ENCODE peak calls at places on chromosomes 6 and 20, in nine cellular contexts. P, I, E, Z, H, C, V, R and A are unnamed samples. For H3K9me3, the result is how much of the 10 kb centered on the place peaks cover.

GRCh38 chr6:123808556-123808955 is 4.9 kb downstream of the NKAIN2 start:
- DNase-seq in Z (no peak), H (no peak), V (no peak), E (no peak), C (no peak), R (no peak), I (no peak), P (no peak), A (no peak)

GRCh38 chr6:120908767-120909166 is 425.5 kb downstream of the TBC1D32 start:
- DNase-seq in V (no peak), P (no peak), C (no peak), Z (no peak), H (no peak), I (no peak), E (no peak), R (no peak), A (no peak)

GRCh38 chr6:96301781-96302180 is 219.8 kb upstream of the UFL1 start:
- DNase-seq in I (no peak), V (peak), H (no peak), R (no peak), C (no peak), E (no peak), Z (no peak), P (no peak), A (no peak)

GRCh38 chr6:147131728-147132127 is 72.5 kb upstream of the STXBP5 start:
- DNase-seq in H (no peak), E (no peak), V (no peak), R (no peak), C (peak), I (no peak), Z (no peak), P (no peak), A (no peak)

GRCh38 chr6:122033564-122034181 is 365.8 kb upstream of the HSF2 start:
- DNase-seq in H (no peak), R (peak), C (peak), P (no peak), V (peak), I (peak), E (no peak), Z (no peak), A (no peak)

GRCh38 chr20:33947709-33948295 is 45.9 kb upstream of the RALY start:
- DNase-seq in Z (no peak), C (peak), P (no peak), V (peak), H (no peak), R (no peak), E (peak), I (peak), A (no peak)

GRCh38 chr6:551405-551804 is 105.5 kb downstream of the HUS1B start:
- DNase-seq in V (no peak), R (no peak), Z (no peak), E (no peak), C (peak), H (no peak), I (peak), P (no peak), A (no peak)

GRCh38 chr6:78989191-78989590 is 88.9 kb downstream of the PHIP start:
- DNase-seq in P (no peak), Z (no peak), E (no peak), I (no peak), H (no peak), V (no peak), C (no peak), R (no peak), A (no peak)

GRCh38 chr6:2125158-2125557 is 120.2 kb downstream of the GMDS start:
- DNase-seq in Z (no peak), H (no peak), I (no peak), R (no peak), C (no peak), P (no peak), E (no peak), V (no peak), A (no peak)

GRCh38 chr6:111660531-111660930 is 54.9 kb upstream of the TRAF3IP2 start:
- DNase-seq in I (no peak), P (no peak), V (no peak), C (no peak), R (no peak), Z (no peak), E (no peak), H (no peak), A (no peak)

GRCh38 chr6:111661541-111662041 is 55.9 kb upstream of the TRAF3IP2 start:
- DNase-seq in C (no peak), V (no peak), H (no peak), Z (no peak), P (no peak), R (no peak), I (peak), E (no peak), A (no peak)

GRCh38 chr6:111662192-111662793 is 56.6 kb upstream of the TRAF3IP2 start:
- DNase-seq in R (no peak), C (no peak), H (no peak), P (no peak), I (no peak), Z (no peak), V (no peak), E (no peak), A (no peak)

GRCh38 chr6:111657146-111657545 is 51.5 kb upstream of the TRAF3IP2 start:
- DNase-seq in R (no peak), C (peak), E (no peak), P (no peak), I (no peak), V (no peak), H (no peak), Z (no peak), A (no peak)

DNA sequence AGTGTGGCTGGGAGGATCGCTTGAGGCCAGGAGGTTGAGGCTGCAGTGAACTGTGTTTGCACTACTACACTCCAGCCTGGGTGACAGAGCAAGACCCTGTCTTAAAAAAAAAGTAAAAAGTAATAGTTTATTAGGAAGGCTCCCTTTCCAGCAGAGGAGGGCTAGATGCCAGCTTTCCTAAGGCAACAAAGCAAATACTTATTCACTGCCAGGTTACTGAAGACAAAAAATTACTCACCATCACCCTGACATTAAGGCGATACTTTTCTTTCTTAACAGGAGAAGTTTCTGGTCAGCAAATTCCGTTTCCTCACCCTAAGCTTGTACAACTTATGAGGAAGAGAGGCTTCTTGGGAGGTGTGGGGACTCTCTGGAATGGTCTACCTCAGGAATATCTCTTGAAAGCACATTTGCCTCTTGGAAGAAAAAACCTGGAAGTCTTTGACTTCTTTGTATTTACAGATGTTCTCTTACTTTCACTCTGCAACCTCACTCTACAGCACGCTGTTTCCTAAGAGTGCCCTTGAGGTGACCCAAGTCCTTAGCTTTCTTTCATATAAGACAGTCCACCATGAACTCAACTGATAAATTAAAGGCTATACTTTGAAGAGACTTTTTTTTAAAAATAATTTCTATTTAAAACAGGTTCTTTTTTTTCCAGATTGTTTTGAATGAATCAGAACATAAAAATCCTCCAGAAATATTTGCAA is 52.9 kb upstream of the TRAF3IP2 start:
- DNase-seq in I (no peak), Z (no peak), P (peak), C (peak), H (no peak), R (no peak), V (no peak), E (no peak), A (no peak)
- H3K27ac ChIP-seq in I (no peak), Z (no peak), P (peak), C (no peak), H (peak), R (no peak), V (no peak), E (no peak), A (no peak)

DNA sequence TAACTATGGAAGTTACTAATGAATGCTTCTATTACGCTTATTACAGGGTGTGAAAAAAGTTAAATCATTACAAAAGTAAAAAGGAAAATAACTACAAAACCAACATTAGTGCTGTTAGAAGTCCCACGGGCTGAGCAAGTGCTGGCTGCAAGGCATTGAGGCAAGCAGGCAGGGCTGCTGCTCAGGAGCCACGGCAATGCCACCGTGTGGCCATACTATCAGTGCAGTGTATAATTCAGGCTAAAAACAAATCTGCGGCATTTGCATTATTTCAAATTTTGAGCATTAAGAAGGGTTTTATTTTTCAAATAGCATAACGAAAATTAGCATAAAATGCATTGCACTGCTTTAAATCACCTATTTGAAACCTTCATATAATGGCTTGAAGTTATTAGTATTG is 17.1 kb downstream of the IFNGR1 start:
- DNase-seq in E (no peak), V (no peak), Z (no peak), P (no peak), C (no peak), I (peak), R (no peak), H (no peak), A (no peak)
- TF ChIP-seq CTCF in E (no peak), V (no peak), Z (no peak), P (no peak), C (no peak), I (peak), R (no peak), H (no peak), A (peak)

GRCh38 chr20:24862186-24862585 is 86.9 kb upstream of the CST7 start:
- DNase-seq in E (no peak), V (no peak), C (no peak), H (no peak), Z (no peak), R (no peak), I (no peak), P (no peak), A (no peak)
- H3K9me3 ChIP-seq in E (under half), V (under half), C (under half), H (under half), Z (under half), R (under half), I (under half), P (under half), A (under half)

DNA sequence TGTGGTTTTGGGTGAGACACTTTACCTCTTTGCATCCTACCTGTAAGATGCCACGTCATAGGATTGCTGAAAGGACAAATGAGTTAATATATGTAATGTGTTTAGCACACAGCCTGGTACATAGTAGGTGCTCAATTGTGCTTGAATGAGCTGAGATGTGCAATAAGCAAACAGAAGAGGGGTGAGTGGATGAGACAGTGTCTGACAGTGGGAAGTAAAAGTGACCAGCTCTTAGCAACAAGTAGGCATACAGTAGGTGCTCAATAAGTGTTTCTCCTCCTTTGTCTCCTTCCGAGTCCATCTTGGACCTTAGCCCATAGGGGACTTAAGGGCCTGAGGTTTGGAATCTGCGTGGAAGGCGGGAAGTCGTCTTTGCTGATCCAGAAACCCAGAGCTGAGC is 104.7 kb downstream of the CEBPB start:
- DNase-seq in V (no peak), C (no peak), R (no peak), E (no peak), Z (no peak), H (no peak), P (no peak), I (no peak), A (no peak)
- H3K27ac ChIP-seq in V (no peak), C (no peak), R (no peak), E (no peak), Z (no peak), H (peak), P (peak), I (no peak), A (peak)

GRCh38 chr20:39674842-39675241 is 712.7 kb downstream of the DHX35 start:
- DNase-seq in E (no peak), H (no peak), R (no peak), P (no peak), V (no peak), Z (no peak), I (no peak), C (no peak), A (no peak)
- TF ChIP-seq CTCF in E (no peak), H (no peak), R (no peak), P (no peak), V (no peak), Z (no peak), I (no peak), C (no peak), A (no peak)

GRCh38 chr20:61915101-61915500 is 150.6 kb downstream of the TAF4 start:
- DNase-seq in E (no peak), H (no peak), P (no peak), R (no peak), C (no peak), I (no peak), Z (no peak), V (no peak), A (no peak)
- H3K9me3 ChIP-seq in E (under half), H (under half), P (under half), R (under half), C (under half), I (under half), Z (under half), V (under half), A (under half)

DNA sequence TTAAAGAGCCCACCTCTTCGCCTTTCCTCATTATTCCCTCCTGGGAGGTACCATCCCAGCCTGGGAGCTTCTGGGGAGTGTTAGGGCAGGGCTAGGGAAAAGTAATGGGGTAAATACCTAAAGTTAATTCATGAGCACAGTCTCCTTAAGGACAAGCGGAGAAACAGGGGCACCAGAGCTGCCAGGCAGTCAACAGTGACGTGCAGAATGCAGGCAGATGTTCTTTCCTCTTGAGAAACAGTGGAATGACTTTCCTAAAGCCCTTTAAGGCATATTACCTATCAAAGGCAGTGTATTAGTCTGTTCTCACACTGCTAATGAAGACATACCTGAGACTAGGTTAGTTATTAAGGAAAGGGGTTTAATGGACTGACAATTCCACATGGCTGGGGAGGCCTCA is 76.3 kb downstream of the RNF144B start:
- DNase-seq in V (no peak), Z (no peak), E (no peak), P (no peak), C (no peak), I (no peak), R (no peak), H (no peak), A (no peak)
- H3K27ac ChIP-seq in V (no peak), Z (no peak), E (no peak), P (no peak), C (no peak), I (no peak), R (no peak), H (no peak), A (no peak)

GRCh38 chr6:12150812-12151432 is 138.8 kb downstream of the HIVEP1 start:
- DNase-seq in V (peak), P (no peak), R (no peak), Z (no peak), E (peak), C (no peak), I (peak), H (no peak), A (no peak)
- TF ChIP-seq CTCF in V (peak), P (peak), R (peak), Z (no peak), E (peak), C (peak), I (peak), H (peak), A (no peak)

DNA sequence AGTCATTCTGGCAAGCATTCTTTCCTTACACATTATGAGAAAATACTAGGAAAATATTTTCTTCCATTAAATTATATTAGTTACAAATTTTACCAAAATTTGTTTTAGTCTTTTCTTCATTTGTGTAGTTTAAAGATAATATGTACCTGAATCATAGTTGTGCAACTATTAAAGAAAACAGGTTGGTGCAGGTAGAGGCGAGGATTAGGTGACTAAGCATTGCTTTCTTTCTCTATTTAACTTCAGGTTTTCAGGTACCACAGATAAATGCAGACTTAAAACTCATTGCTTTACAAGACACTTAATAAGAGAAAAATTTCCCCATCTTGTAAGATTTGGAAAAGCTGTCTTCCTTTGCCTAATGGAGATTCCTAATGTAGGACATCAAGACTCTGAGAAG is 1175.5 kb upstream of the ADGRB3 start:
- DNase-seq in I (no peak), Z (no peak), P (no peak), E (no peak), H (no peak), V (no peak), C (no peak), R (no peak), A (no peak)
- H3K9me3 ChIP-seq in I (under half), Z (under half), P (under half), E (under half), H (under half), V (under half), C (under half), R (under half), A (under half)

GRCh38 chr20:47102629-47103028 is 208.0 kb downstream of the EYA2 start:
- DNase-seq in C (no peak), E (no peak), H (peak), V (no peak), I (no peak), R (no peak), Z (no peak), P (no peak), A (peak)
- H3K27ac ChIP-seq in C (no peak), E (no peak), H (no peak), V (no peak), I (no peak), R (no peak), Z (no peak), P (no peak), A (no peak)